ENCODE peak calls at places on chromosomes 6 and 20, in four cellular contexts. J, U, P and Y are unnamed samples. For H3K79me1, the result is how much of the 10 kb centered on the place peaks cover.

GRCh38 chr20:12925214-12925755 is 83.5 kb upstream of the SPTLC3 start:
- DNase-seq in J (peak), U (peak), P (no peak), Y (peak)

GRCh38 chr20:17796096-17796563 is 96.4 kb downstream of the BANF2 start:
- DNase-seq in J (peak), U (no peak), P (no peak), Y (no peak)

GRCh38 chr6:163637524-163637923 is 223.0 kb downstream of the QKI start:
- DNase-seq in J (no peak), U (no peak), P (no peak), Y (no peak)

GRCh38 chr6:157267109-157267611 is 56.2 kb downstream of the TMEM242 start:
- DNase-seq in J (no peak), U (no peak), P (no peak), Y (peak)

GRCh38 chr20:6704132-6704861 is 63.2 kb upstream of the BMP2 start:
- DNase-seq in J (peak), U (no peak), P (no peak), Y (no peak)

GRCh38 chr6:167420177-167420576 is 95.3 kb downstream of the TTLL2 start:
- DNase-seq in J (no peak), U (no peak), P (no peak), Y (peak)

GRCh38 chr6:17413313-17413750 is 19.9 kb downstream of the CAP2 start:
- DNase-seq in J (peak), U (no peak), P (no peak), Y (no peak)

GRCh38 chr20:33914871-33915270 is 78.8 kb upstream of the RALY start:
- DNase-seq in J (peak), U (no peak), P (no peak), Y (no peak)

GRCh38 chr6:17442196-17442595 is 48.8 kb downstream of the CAP2 start:
- DNase-seq in J (no peak), U (no peak), P (no peak), Y (no peak)

GRCh38 chr6:71510057-71510713 is 221.6 kb downstream of the OGFRL1 start:
- DNase-seq in J (peak), U (peak), P (peak), Y (peak)

GRCh38 chr6:149855040-149855654 is 9.0 kb downstream of the LRP11 start:
- DNase-seq in J (peak), U (no peak), P (no peak), Y (no peak)

GRCh38 chr6:123214433-123214832 is 218.4 kb downstream of the CLVS2 start:
- DNase-seq in J (no peak), U (no peak), P (no peak), Y (no peak)

GRCh38 chr20:19130613-19130984 is 81.8 kb upstream of the SLC24A3 start:
- DNase-seq in J (no peak), U (no peak), P (no peak), Y (no peak)

GRCh38 chr6:82872092-82872635 is 193.5 kb downstream of the UBE3D start:
- DNase-seq in J (no peak), U (no peak), P (no peak), Y (no peak)

GRCh38 chr6:103983000-103983399 is 876.7 kb downstream of the HACE1 start:
- DNase-seq in J (no peak), U (no peak), P (no peak), Y (no peak)

GRCh38 chr6:67642582-67642981 is 992.5 kb upstream of the ADGRB3 start:
- DNase-seq in J (no peak), U (no peak), P (no peak), Y (no peak)

GRCh38 chr6:137637161-137637560 is 143.0 kb upstream of the OLIG3 start:
- DNase-seq in J (peak), U (no peak), P (no peak), Y (no peak)

GRCh38 chr6:46044876-46045617 is 29.4 kb upstream of the CLIC5 start:
- DNase-seq in J (peak), U (no peak), P (no peak), Y (no peak)

GRCh38 chr6:42388046-42388445 is 63.7 kb downstream of the TRERF1 start:
- DNase-seq in J (no peak), U (no peak), P (no peak), Y (no peak)
- H3K79me1 ChIP-seq in J (half or more), U (under half), P (under half), Y (under half)

DNA sequence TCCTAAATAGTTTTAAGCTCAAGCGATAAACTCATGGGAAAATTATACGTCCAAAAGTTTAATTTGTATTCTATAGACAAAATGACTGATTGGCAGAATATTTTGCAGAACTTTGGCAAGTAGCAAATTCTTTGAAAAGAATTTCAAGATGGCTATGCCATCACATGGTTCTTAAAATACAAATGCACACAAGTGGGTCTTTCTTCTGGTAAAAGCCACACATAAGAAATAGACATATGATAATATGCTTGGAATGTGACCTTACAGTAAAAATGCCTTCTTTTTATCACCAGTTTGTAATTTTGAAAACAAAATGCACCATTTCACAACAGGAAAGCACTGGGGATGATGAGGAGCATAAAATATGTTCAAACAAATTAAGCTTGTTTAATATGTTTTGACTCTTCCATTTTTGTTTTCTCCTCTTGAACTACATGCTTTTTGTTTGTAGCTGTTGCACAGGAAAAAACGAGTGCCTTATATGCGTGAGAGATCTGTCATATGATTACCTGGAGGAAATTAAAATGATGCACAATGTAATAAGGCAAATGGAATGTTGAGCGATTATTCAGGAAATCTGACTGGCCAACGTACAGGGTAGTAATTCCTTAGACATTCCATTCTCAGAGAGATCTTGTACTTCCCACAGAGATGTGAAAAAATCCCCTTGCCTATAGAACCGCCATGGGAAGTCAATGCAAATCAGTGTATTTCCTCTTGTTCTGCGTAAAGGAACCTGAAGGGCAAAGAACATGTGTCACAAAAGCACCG is 911.7 kb downstream of the TFAP2A start:
- DNase-seq in J (peak), U (peak), P (no peak), Y (no peak)
- H2AFZ ChIP-seq in J (no peak), U (no peak), P (no peak), Y (no peak)

DNA sequence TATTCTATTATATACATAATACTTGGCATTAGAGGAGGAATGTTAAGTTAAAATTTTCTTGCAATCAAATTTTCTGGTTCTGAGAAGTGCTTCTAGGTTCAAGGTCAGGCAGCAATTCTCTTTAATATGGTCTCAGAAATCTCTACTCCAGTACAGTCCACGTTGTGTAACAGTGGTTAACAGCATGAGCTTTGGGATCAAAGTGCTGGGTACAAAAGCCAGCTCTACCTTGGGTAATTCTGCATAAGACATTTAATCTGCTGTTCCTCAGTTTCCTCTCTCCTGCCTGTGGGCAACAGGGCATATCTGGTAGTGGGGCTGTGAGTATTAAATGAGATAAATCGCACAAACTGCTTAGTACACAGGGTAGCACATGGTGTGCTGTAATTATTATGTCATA is 437.8 kb downstream of the CDC5L start:
- DNase-seq in J (no peak), U (no peak), P (no peak), Y (no peak)
- H2BK15ac ChIP-seq in J (no peak), U (no peak), P (no peak), Y (no peak)

DNA sequence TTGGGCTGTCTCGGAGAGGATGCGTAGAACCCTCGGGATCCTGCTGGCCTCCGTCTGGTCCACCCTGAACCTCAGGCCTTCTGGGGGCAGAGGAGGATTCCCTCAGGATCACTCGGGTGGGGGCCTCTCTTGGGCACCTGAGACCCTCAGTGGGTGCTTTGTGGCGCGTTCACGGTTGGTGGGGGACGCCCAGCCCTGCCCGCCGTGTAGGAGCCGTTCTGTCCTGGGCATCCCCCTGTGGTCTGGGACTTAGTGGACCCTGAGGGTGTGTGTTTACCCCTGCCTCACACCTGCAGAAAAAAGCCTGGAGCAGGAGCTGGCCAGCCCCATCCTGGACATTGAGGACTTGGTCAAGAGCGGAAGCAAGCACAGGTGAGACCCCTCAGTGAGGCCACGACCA is 7.6 kb downstream of the RTEL1 start:
- DNase-seq in J (no peak), U (no peak), P (no peak), Y (no peak)
- H3K79me1 ChIP-seq in J (under half), U (under half), P (under half), Y (under half)

GRCh38 chr6:145814501-145815350 is at the start of gene FBXO30:
- DNase-seq in J (peak), U (peak), P (peak), Y (peak)

GRCh38 chr6:145815875-145816274 is 1.3 kb upstream of the FBXO30 start:
- DNase-seq in J (peak), U (no peak), P (no peak), Y (no peak)

GRCh38 chr6:145814035-145814500 is 527 bp downstream of the FBXO30 start:
- DNase-seq in J (no peak), U (peak), P (no peak), Y (peak)

GRCh38 chr6:145815351-145815772 is 767 bp upstream of the FBXO30 start:
- DNase-seq in J (peak), U (no peak), P (no peak), Y (peak)

GRCh38 chr6:145816392-145816791 is 1.8 kb upstream of the FBXO30 start:
- DNase-seq in J (no peak), U (no peak), P (no peak), Y (no peak)
- H2AFZ ChIP-seq in J (no peak), U (no peak), P (no peak), Y (no peak)

GRCh38 chr20:5133998-5134397 is 7.2 kb downstream of the CDS2 start:
- DNase-seq in J (no peak), U (no peak), P (no peak), Y (no peak)
- H2BK15ac ChIP-seq in J (no peak), U (no peak), P (no peak), Y (no peak)